ENCODE peak calls at places on chromosomes 16 and 17, in five cellular contexts. A is A549, G is upper lobe of left lung, H is transverse colon, I is H1. J is an unnamed sample.
A peak's percentile ranks its signal among the peaks of the same experiment; 100 is the strongest.

GRCh38 chr16:30060354-30061194 is 5.0 kb upstream of the ALDOA start:
- DNase-seq in I (no peak), A (no peak), H (no peak), G (no peak), J (no peak)

GRCh38 chr16:62135903-62136302 is 99.7 kb upstream of the CDH8 start:
- DNase-seq in A (no peak), G (no peak), H (no peak), I (no peak), J (no peak)

GRCh38 chr17:64736804-64737492 is 74.8 kb upstream of the SMURF2 start:
- DNase-seq in I (no peak), H (peak; percentile 50), G (no peak), A (peak; percentile 83), J (no peak)

GRCh38 chr16:79607587-79607986 is 7.0 kb upstream of the MAF start:
- DNase-seq in A (peak; percentile 21), H (no peak), G (no peak), I (no peak), J (no peak)

GRCh38 chr17:13568746-13569739 is 32.7 kb downstream of the HS3ST3A1 start:
- DNase-seq in I (no peak), A (no peak), H (no peak), G (no peak), J (no peak)

GRCh38 chr17:6402258-6402657 is 32.7 kb downstream of the AIPL1 start:
- DNase-seq in G (no peak), H (no peak), I (no peak), A (no peak), J (no peak)

GRCh38 chr17:50172130-50172529 is 6.3 kb downstream of the SGCA start:
- DNase-seq in I (no peak), H (no peak), G (peak; percentile 50), A (no peak), J (no peak)

GRCh38 chr17:28118362-28118761 is 75.9 kb downstream of the NLK start:
- DNase-seq in H (no peak), G (no peak), A (no peak), I (no peak), J (no peak)

GRCh38 chr17:40075216-40076100 is 12.7 kb downstream of the THRA start:
- DNase-seq in A (peak; percentile 75), G (no peak), H (peak; percentile 86), I (peak; percentile 66), J (peak; percentile 91)

DNA sequence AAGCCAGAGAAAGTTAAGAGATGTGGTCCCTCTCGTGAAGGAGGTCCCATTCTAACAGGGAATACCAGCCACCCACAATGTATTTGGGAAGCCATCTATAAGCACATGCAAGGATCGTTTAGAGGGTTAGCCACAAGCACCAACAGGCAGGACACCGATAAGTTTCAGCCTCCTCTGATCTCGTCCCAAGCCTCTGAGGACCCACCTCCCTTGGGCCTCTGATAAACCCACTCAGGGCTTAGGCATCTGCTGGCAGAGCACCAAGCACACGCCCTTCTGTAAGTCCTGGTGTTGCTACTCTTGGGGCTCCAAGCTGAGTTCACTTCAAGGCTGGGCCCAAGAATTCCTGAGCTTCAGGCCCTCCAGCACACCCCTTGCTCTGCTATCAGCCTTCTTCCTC is 5.4 kb upstream of the PNPO start:
- DNase-seq in I (no peak), A (peak; percentile 81), H (no peak), G (no peak), J (no peak)
- TF ChIP-seq EP300 in I (no peak), A (no peak), H (no peak), G (no peak), J (no peak)

DNA sequence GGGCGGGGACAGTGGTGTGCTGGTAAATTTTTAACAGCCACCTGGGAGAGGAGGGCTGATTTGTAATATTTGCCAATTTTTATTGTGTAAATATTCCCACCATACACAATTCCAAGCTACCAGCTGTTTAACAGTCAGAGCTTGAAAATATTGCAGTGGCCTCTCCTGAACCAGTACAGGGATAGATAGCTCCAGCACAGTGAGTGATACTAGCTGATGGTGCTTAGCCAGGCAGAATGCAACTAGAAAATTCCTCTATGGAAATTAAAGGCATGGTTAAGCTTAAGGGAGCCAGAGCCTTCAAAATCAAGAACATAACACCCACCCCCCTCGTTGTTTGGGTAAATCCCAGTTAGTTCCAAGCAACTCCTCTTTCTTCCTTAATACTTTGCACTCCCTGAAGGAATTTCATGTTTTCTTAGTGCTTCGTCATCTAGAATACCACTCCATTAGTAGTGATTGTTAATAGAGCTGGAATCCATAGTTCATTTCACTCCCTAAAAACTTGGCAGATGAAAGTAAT is 96.6 kb downstream of the CYB561 start:
- DNase-seq in I (no peak), A (no peak), H (no peak), G (no peak), J (no peak)
- H3K27ac ChIP-seq in I (no peak overlapping the region), A (no peak overlapping the region), H (no peak overlapping the region), G (no peak overlapping the region), J (no peak overlapping the region)

GRCh38 chr17:43360739-43361498 is 37.9 kb upstream of the ARL4D start:
- DNase-seq in A (peak; percentile 100), H (peak; percentile 96), I (peak; percentile 98), G (peak; percentile 47), J (peak; percentile 89)
- TF ChIP-seq EP300 in A (peak; percentile 46), H (no peak), I (no peak), G (peak; percentile 94), J (no peak)

GRCh38 chr17:46154151-46154816 is 38.9 kb downstream of the KANSL1 start:
- DNase-seq in H (no peak), A (no peak), G (no peak), I (no peak), J (no peak)
- H3K27ac ChIP-seq in H (no peak overlapping the region), A (no peak overlapping the region), G (peak overlapping the region; percentile 74), I (no peak overlapping the region), J (no peak overlapping the region)

DNA sequence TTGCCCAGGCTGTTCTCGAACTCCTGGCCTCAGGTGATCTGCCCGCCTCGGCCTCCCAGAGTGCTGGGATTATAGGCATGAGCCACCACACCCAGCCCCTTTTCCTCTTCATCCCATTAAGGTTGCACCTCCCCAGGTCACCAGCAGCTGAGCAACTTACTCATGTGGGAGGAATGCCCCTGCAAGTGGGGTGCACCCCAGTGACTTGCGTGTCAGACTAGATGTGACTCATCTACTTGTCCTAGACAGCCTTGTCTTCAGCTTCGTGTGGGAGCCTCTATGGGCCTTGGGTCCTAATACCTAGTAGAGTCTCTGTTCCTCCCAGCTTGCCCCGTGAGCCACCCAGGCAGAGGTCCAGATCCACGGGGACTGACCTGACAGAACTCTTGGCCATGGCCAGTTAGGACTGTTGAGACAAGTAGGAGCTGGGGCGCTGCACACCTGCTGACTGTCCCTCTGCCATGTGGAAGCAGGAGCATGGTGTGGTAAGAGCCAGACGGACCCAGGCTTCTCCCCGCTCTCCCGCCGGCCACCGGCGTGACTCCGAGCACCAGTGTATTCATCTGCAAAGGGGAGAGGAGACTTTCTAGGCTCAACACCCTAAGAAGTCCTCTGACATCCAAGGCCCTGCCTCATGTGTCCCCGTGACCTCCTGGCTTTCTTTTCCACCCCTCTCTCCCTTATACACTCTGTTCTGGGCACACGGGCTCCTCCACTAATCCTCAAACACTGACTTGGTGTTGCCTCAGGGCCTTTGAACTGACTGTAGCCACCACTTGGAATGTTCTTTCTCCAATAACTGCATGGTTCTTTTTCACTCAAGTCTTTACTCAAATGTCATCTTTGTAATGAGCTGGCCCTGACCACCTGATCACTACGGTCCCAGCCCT is 11.6 kb upstream of the CBX4 start:
- DNase-seq in A (peak; percentile 90), I (no peak), H (no peak), G (peak; percentile 70), J (no peak)
- TF ChIP-seq EP300 in A (no peak), I (no peak), H (no peak), G (no peak), J (no peak)

GRCh38 chr17:17157041-17157440 is 49.1 kb downstream of the PLD6 start:
- DNase-seq in H (no peak), G (no peak), I (no peak), A (no peak), J (no peak)

GRCh38 chr17:17154981-17155380 is 51.2 kb downstream of the PLD6 start:
- DNase-seq in G (no peak), I (no peak), H (no peak), A (no peak), J (no peak)

GRCh38 chr17:17155568-17155967 is 50.6 kb downstream of the PLD6 start:
- DNase-seq in A (peak; percentile 44), I (no peak), H (no peak), G (no peak), J (no peak)

GRCh38 chr17:17156107-17156506 is 50.0 kb downstream of the PLD6 start:
- DNase-seq in H (no peak), I (no peak), G (no peak), A (no peak), J (no peak)

DNA sequence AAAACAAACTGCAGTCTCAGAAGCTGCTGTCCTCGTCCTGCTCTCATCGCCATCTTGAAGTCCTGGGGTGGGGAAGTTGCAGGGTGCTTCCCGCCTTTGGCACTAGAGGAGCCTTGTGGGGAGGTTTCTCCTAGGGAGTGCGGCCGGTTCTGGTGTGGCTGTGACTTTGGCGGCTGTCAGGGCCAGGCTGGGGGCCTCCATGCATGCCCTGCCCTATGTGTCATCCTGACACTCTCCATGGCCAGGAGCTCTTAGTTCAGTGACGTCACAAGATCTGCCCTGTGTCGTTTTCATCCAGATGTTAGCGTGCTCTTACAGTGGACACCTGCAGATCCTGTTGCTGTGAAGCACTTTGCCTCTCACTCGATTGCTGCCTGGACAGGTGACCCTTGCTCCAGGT is 49.6 kb downstream of the PLD6 start:
- DNase-seq in I (no peak), H (no peak), A (no peak), G (no peak), J (no peak)
- H3K27ac ChIP-seq in I (no peak overlapping the region), H (no peak overlapping the region), A (peak overlapping the region; percentile 30), G (no peak overlapping the region), J (no peak overlapping the region)

GRCh38 chr16:58644108-58644507 is 14.5 kb upstream of the CNOT1 start:
- DNase-seq in H (no peak), A (no peak), I (no peak), G (no peak), J (no peak)
- TF ChIP-seq EP300 in H (no peak), A (no peak), I (no peak), G (no peak), J (no peak)

J was measured in tibial nerve.